ENCODE peak calls at places on chromosomes 7 and 10, in seven cellular contexts. J is dorsolateral prefrontal cortex, C is A549, V is natural killer cell, B is psoas muscle, M is WTC11, P is GM13976. L is an unnamed sample.

GRCh38 chr10:60423920-60424319 is 34.2 kb upstream of the ANK3 start:
- DNase-seq in J (no peak), C (no peak), V (no peak), B (no peak), M (no peak), P (no peak), L (no peak)

GRCh38 chr7:30613366-30614325 is 19.0 kb downstream of the GARS1 start:
- DNase-seq in J (no peak), C (no peak), V (no peak), B (no peak), M (no peak), P (no peak), L (no peak)

GRCh38 chr10:120735773-120736371 is 115.3 kb upstream of the WDR11 start:
- DNase-seq in J (no peak), C (peak; percentile 21), V (no peak), B (no peak), M (no peak), P (peak; percentile 43), L (no peak)

GRCh38 chr10:80473692-80474596 is 19.8 kb downstream of the TSPAN14 start:
- DNase-seq in J (no peak), C (no peak), V (no peak), B (no peak), M (no peak), P (no peak), L (no peak)

GRCh38 chr7:12637819-12638592 is 49.4 kb upstream of the ARL4A start:
- DNase-seq in J (no peak), C (no peak), V (no peak), B (no peak), M (no peak), P (no peak), L (no peak)

GRCh38 chr7:94313926-94314325 is 80.8 kb upstream of the COL1A2 start:
- DNase-seq in J (no peak), C (no peak), V (no peak), B (no peak), M (no peak), P (no peak), L (no peak)

GRCh38 chr7:3942778-3943177 is 641.7 kb downstream of the SDK1 start:
- DNase-seq in J (no peak), C (peak; percentile 16), V (no peak), B (no peak), M (no peak), P (no peak), L (no peak)

GRCh38 chr7:97020601-97021442 is 3.8 kb downstream of the DLX5 start:
- DNase-seq in J (no peak), C (no peak), V (no peak), B (no peak), M (peak; percentile 60), P (no peak), L (no peak)

GRCh38 chr7:66303454-66304160 is 98.5 kb downstream of the TPST1 start:
- DNase-seq in J (no peak), C (no peak), V (no peak), B (no peak), M (no peak), P (no peak), L (no peak)

GRCh38 chr10:22682237-22683192 is 31.9 kb downstream of the PIP4K2A start:
- DNase-seq in J (no peak), C (peak; percentile 53), V (peak; percentile 62), B (no peak), M (no peak), P (no peak), L (no peak)

GRCh38 chr10:120517196-120517595 is 60.2 kb downstream of the PLPP4 start:
- DNase-seq in J (no peak), C (no peak), V (no peak), B (no peak), M (no peak), P (no peak), L (no peak)

GRCh38 chr7:129083525-129083924 is 28.6 kb upstream of the TNPO3 start:
- DNase-seq in J (no peak), C (no peak), V (no peak), B (no peak), M (no peak), P (no peak), L (no peak)

GRCh38 chr7:119482209-119482608 is 790.8 kb upstream of the KCND2 start:
- DNase-seq in J (no peak), C (peak; percentile 36), V (no peak), B (no peak), M (peak; percentile 63), P (peak; percentile 11), L (no peak)

GRCh38 chr7:46175221-46175620 is 254.1 kb upstream of the IGFBP3 start:
- DNase-seq in J (no peak), C (no peak), V (no peak), B (no peak), M (no peak), P (no peak), L (no peak)

GRCh38 chr10:122311051-122311410 is 39.9 kb downstream of the BTBD16 start:
- DNase-seq in J (no peak), C (no peak), V (no peak), B (no peak), M (no peak), P (no peak), L (no peak)

GRCh38 chr10:99994801-99995200 is 14.9 kb downstream of the DNMBP start:
- DNase-seq in J (no peak), C (no peak), V (no peak), B (no peak), M (no peak), P (no peak), L (no peak)

DNA sequence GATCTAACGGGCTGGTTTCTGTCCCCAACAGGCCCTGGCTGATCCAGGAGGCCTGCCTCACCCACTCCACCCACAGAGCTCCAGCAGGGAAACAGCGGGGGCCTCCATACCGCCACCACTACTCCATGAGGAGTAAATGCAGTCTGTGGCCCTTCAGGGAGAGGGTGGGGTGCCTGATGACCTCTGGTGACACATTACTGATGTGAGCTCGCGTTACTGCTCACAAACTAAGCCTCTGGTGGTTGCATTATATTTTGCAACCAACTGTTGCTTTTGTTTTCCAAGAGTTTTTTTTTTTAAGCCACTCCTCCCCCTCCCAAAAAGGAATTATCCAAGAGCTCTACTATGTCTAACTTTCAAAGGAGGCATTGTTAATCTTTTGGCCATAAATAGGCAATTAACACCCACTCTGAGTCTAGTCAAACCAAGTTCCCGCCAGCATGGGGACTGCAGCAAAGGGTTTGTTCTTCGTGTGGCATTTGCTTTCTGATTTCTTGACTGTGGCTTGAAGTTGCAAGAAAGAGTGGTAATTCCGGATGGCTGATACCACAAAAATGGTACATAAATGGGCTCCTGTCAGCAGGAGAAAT is 72.6 kb downstream of the FAM53B start:
- DNase-seq in J (peak; percentile 66), C (peak; percentile 45), V (no peak), B (peak; percentile 86), M (no peak), P (no peak), L (no peak)
- TF ChIP-seq CTCF in J (no peak), C (no peak), V (no peak), B (peak; percentile 29), M (no peak), P (no peak), L (no peak)

GRCh38 chr7:49324707-49325106 is 400.4 kb downstream of the CDC14C start:
- DNase-seq in J (no peak), C (peak; percentile 4), V (no peak), B (no peak), M (no peak), P (no peak), L (no peak)
- TF ChIP-seq CTCF in J (no peak), C (no peak), V (no peak), B (no peak), M (no peak), P (no peak), L (peak; percentile 40)

GRCh38 chr10:75474106-75474505 is 42.7 kb downstream of the LRMDA start:
- DNase-seq in J (no peak), C (no peak), V (no peak), B (no peak), M (no peak), P (no peak), L (no peak)
- TF ChIP-seq CTCF in J (no peak), C (no peak), V (no peak), B (no peak), M (no peak), P (no peak), L (no peak)

DNA sequence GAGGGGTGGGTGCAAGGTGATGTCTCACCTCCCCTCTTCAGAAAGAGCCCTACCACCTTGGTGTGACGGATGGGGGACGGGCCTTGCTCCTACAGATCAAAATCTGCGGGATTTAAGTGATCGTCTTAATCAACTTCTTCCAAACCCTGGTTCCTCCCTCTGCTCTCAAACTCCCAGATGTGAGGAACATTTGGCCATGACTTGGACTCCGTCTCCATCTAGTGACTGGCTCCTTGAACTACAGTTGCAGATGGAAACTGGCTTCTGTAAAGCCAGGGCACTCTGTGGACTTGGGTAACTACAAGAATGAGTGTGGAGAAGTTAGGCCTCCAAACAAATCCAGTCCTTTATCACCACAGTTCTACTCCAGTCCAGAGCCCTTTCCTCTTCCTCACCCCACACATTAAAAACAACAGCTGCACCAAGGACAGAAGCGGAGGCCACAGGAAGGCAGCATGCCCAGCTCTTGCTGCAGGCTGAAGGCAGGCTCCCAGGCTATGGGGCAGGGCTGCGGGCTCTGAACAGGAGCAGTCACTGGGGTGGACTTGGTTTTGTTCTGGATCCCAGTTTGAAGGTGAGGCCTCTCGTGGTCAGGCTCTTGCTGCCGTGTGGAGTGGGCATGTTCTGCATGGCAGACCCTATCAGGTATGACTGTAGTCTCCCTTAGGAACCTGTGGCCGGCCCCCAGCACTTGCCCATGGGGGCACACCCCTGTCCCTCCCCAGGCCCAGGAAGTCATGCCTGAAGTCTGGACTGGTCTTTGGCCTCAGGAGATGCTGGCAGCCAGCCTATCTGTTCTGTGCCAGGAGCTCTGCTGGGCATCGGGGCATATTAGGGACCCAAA is 79.4 kb downstream of the VWC2 start:
- DNase-seq in J (no peak), C (peak; percentile 63), V (no peak), B (no peak), M (peak; percentile 64), P (peak; percentile 70), L (peak; percentile 20)
- TF ChIP-seq CTCF in J (peak; percentile 24), C (peak; percentile 60), V (no peak), B (peak; percentile 51), M (peak; percentile 67), P (peak; percentile 61), L (peak; percentile 71)

GRCh38 chr10:110871236-110872084 is at the start of gene PDCD4:
- DNase-seq in J (peak; percentile 99), C (peak; percentile 98), V (peak; percentile 88), B (peak; percentile 100), M (peak; percentile 100), P (peak; percentile 90), L (no peak)

GRCh38 chr10:110872984-110873569 is 1.3 kb downstream of the PDCD4 start:
- DNase-seq in J (no peak), C (no peak), V (no peak), B (no peak), M (no peak), P (no peak), L (no peak)

GRCh38 chr10:110868981-110869380 is 2.7 kb upstream of the PDCD4 start:
- DNase-seq in J (no peak), C (no peak), V (no peak), B (no peak), M (no peak), P (no peak), L (no peak)

GRCh38 chr10:110872145-110872983 is 636 bp downstream of the PDCD4 start:
- DNase-seq in J (peak; percentile 49), C (peak; percentile 88), V (peak; percentile 69), B (peak; percentile 82), M (peak; percentile 83), P (peak; percentile 59), L (no peak)

GRCh38 chr10:110870823-110871235 is 899 bp upstream of the PDCD4 start:
- DNase-seq in J (no peak), C (no peak), V (no peak), B (peak; percentile 56), M (no peak), P (no peak), L (no peak)
- TF ChIP-seq CTCF in J (no peak), C (no peak), V (no peak), B (no peak), M (no peak), P (no peak), L (no peak)

GRCh38 chr10:90579602-90580242 is 278.1 kb downstream of the HTR7 start:
- DNase-seq in J (no peak), C (peak; percentile 38), V (no peak), B (no peak), M (peak; percentile 38), P (no peak), L (no peak)
- TF ChIP-seq CTCF in J (no peak), C (no peak), V (no peak), B (no peak), M (peak; percentile 14), P (no peak), L (no peak)